ENCODE peak calls at places on chromosome 15, in ten cellular contexts. E is stomach, R is HepG2, W is endothelial cell of umbilical vein, X is H1, I is breast epithelium, L is suprapubic skin, Z is HCT116, B is Panc1, N is GM23338. Y is an unnamed sample. For H3K4me1 and H3K27me3, the result is how much of the 10 kb centered on the place peaks cover.

GRCh38 chr15:41024141-41024540 is 70.9 kb downstream of the CHAC1 start:
- DNase-seq in N (no peak), R (no peak), W (no peak), Z (no peak), X (no peak), L (no peak), E (no peak), B (no peak), I (no peak), Y (no peak)

GRCh38 chr15:35290301-35290721 is 205.2 kb upstream of the NANOGP8 start:
- DNase-seq in W (no peak), L (no peak), Z (no peak), E (no peak), N (no peak), R (no peak), X (no peak), B (no peak), I (no peak), Y (no peak)

GRCh38 chr15:77720617-77721016 is 87.9 kb upstream of the LINGO1 start:
- DNase-seq in W (no peak), L (no peak), I (no peak), B (no peak), X (no peak), R (no peak), Z (no peak), E (no peak), N (no peak), Y (no peak)

GRCh38 chr15:98131924-98132323 is 171.4 kb downstream of the ARRDC4 start:
- DNase-seq in Z (no peak), X (no peak), B (no peak), I (no peak), W (no peak), L (no peak), N (no peak), R (no peak), E (no peak), Y (no peak)

GRCh38 chr15:99010743-99011142 is 3.2 kb upstream of the PGPEP1L start:
- DNase-seq in W (no peak), Z (no peak), B (no peak), R (no peak), N (no peak), X (no peak), E (no peak), L (no peak), I (no peak), Y (no peak)

GRCh38 chr15:96544162-96544756 is 213.8 kb downstream of the NR2F2 start:
- DNase-seq in I (no peak), E (no peak), N (peak), L (no peak), X (no peak), R (no peak), B (no peak), W (no peak), Z (no peak), Y (no peak)

GRCh38 chr15:90557651-90558084 is 27.9 kb downstream of the CRTC3 start:
- DNase-seq in E (peak), W (peak), Z (no peak), L (peak), N (no peak), I (peak), R (no peak), X (no peak), B (no peak), Y (peak)

GRCh38 chr15:23565395-23566069 is at the start of gene MKRN3:
- DNase-seq in X (no peak), I (no peak), W (peak), B (peak), N (no peak), L (no peak), Z (peak), E (no peak), R (peak), Y (no peak)

GRCh38 chr15:81686021-81686420 is 312.0 kb upstream of the TMC3 start:
- DNase-seq in W (no peak), N (no peak), X (no peak), L (no peak), Z (no peak), I (no peak), B (no peak), E (no peak), R (no peak), Y (no peak)

GRCh38 chr15:101126618-101127502 is 125.0 kb downstream of the CHSY1 start:
- DNase-seq in I (no peak), R (no peak), X (no peak), L (no peak), Z (no peak), E (no peak), W (no peak), N (no peak), B (no peak), Y (no peak)

GRCh38 chr15:90617668-90618097 is 88.0 kb downstream of the CRTC3 start:
- DNase-seq in L (no peak), E (no peak), Z (no peak), W (no peak), I (no peak), B (no peak), R (no peak), X (no peak), N (peak), Y (no peak)

DNA sequence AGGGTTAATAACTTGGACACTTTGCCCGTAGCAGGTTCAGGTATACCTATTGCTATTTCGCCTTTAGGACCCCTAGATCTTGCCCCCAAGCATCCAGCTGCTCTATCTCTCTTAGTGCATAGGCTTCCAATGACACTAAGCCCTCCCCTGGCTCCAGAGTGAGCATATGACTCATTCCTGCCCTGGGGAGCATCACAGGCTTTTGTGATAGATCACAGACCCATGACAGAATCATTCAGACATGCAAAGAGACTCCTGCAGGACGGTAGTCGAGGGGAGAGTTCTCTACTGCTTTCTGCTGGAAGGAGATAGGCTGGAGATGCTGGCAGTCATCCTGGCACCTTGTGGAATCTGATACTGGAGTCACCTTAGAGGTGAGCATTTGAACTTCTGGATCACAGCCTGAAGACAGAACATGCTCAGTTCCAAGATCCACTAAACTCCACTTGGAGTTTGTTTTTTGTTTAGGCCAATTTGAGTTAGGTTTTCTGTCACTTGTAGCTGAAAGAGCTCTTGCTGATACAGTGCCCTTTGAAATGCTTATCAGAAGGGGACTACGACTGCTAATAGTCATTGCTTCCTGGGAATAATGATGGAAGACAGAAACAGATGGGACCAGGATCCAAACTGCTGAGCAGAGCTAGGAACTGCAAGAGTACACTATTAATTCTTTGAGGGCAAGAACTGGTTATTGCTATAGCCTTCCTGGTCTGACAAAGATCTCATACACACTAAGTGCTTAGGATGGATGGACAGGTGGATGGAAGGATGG is 11.0 kb downstream of the LYSMD2 start:
- DNase-seq in B (no peak), R (peak), I (no peak), E (no peak), X (peak), W (no peak), Z (peak), L (peak), N (peak), Y (peak)
- TF ChIP-seq POLR2AphosphoS5 in B (no peak), R (no peak), I (no peak), E (peak), X (no peak), W (no peak), Z (peak), L (no peak), N (no peak), Y (peak)

GRCh38 chr15:42595641-42596240 is 20.3 kb downstream of the STARD9 start:
- DNase-seq in R (no peak), L (no peak), W (no peak), Z (no peak), N (no peak), X (no peak), B (no peak), I (no peak), E (no peak), Y (no peak)

GRCh38 chr15:42591238-42591936 is 16.0 kb downstream of the STARD9 start:
- DNase-seq in I (no peak), N (peak), B (no peak), E (no peak), R (peak), Z (no peak), X (no peak), L (no peak), W (peak), Y (no peak)

GRCh38 chr15:42593143-42593542 is 17.7 kb downstream of the STARD9 start:
- DNase-seq in L (peak), Z (no peak), I (no peak), W (no peak), R (no peak), X (no peak), B (no peak), E (no peak), N (no peak), Y (peak)

GRCh38 chr15:42590619-42591237 is 15.3 kb downstream of the STARD9 start:
- DNase-seq in R (peak), E (no peak), X (no peak), N (no peak), B (no peak), L (no peak), I (no peak), W (no peak), Z (no peak), Y (no peak)
- H3K4me1 ChIP-seq in R (under half), E (under half), X (under half), N (under half), B (under half), L (under half), I (under half), W (under half), Z (under half), Y (half or more)

GRCh38 chr15:60907233-60907947 is 321.7 kb downstream of the RORA start:
- DNase-seq in E (no peak), R (no peak), B (no peak), Z (no peak), X (no peak), I (no peak), N (no peak), L (no peak), W (no peak), Y (no peak)

GRCh38 chr15:60908888-60909287 is 320.2 kb downstream of the RORA start:
- DNase-seq in X (no peak), Z (no peak), I (no peak), B (no peak), R (no peak), E (no peak), N (no peak), L (no peak), W (no peak), Y (no peak)

GRCh38 chr15:60903221-60903620 is 325.9 kb downstream of the RORA start:
- DNase-seq in N (no peak), B (no peak), R (no peak), I (no peak), E (no peak), Z (no peak), W (no peak), X (no peak), L (no peak), Y (no peak)

GRCh38 chr15:60905587-60905986 is 323.5 kb downstream of the RORA start:
- DNase-seq in Z (no peak), N (peak), R (no peak), B (no peak), L (no peak), W (no peak), X (no peak), I (no peak), E (no peak), Y (no peak)

DNA sequence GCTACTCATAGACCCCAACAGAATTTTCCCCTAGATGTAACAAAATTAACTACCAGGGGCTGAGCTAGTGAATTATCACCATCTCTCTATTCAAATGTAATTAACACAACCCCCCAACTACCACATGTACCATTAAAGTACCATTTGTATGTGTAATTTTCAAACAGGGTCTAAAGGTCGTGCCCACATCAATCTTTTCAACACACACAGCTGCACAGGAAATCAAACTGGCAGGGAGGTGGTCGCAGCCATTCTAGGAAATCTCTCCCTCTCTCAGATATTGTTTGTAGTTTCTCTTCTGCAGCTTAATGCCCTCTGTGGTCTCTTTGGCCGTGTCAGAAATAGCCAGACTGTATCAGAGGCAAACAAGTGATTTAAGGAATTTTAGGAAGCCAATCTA is 322.8 kb downstream of the RORA start:
- DNase-seq in R (no peak), Z (no peak), X (no peak), L (no peak), N (no peak), W (peak), E (no peak), I (no peak), B (no peak), Y (no peak)
- H3K27me3 ChIP-seq in R (under half), Z (half or more), X (under half), L (under half), N (under half), W (under half), E (under half), I (under half), B (under half), Y (under half)

DNA sequence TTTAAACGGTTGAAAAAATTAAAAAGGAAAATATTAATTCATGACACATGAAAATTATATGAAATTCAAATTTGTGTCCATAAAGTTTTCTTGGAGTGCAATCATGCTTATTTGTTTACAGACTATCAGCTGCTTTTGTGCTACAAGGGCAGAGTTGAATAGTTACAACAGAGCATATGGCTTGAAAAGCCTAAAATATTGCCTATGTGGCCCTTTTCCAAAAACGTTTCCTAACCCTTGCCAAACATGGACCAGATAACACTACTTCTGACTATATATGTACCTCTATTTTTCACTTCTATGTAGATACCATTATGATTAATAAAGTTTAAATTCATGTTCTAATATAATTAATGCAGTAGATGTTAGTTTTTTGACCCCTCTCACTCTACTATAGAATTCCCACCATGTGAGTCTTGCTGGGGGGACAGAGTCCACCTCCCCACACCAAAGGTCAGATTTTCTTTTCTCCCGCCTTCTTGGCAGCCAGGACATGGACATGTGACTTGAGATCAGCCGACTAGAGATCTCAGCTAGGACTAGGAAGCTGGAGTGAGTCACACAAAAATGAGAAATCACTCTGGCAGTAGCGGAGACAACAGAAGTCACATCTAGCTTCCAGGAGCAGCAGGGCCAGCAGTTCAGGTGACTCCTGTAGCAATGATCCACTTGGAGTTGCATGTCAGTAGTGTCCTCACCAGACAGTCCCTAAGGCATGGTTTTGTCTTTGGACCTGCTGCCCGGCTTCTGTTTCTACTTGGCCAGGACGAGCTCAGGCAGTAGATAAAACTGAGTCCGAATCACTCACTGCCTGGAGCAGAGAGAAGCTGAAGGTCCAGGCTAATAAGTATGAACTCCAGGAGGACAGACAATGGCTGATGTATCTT is 22.4 kb downstream of the CIAO2A start:
- DNase-seq in E (peak), Z (no peak), I (peak), B (peak), N (no peak), L (peak), W (peak), X (no peak), R (peak), Y (peak)
- TF ChIP-seq POLR2AphosphoS5 in E (no peak), Z (no peak), I (peak), B (no peak), N (no peak), L (peak), W (no peak), X (no peak), R (no peak), Y (peak)